ENCODE peak calls at places on chromosomes 12 and 14, in seven cellular contexts. R is heart left ventricle, U is cardiac muscle cell, X is right atrium auricular region, H is adipocyte, L is lung, M is tibial nerve. Q is an unnamed sample.
A peak's percentile ranks its signal among the peaks of the same experiment; 100 is the strongest.

GRCh38 chr14:50529288-50530179 is 2.8 kb downstream of the MAP4K5 start:
- DNase-seq in X (no peak), L (no peak), R (no peak), H (no peak), M (no peak), U (no peak), Q (no peak)

GRCh38 chr12:122206111-122206881 is 2.8 kb downstream of the B3GNT4 start:
- DNase-seq in U (no peak), R (no peak), L (no peak), X (no peak), M (no peak), H (no peak), Q (no peak)

GRCh38 chr14:50943261-50943942 is 881 bp downstream of the PYGL start:
- DNase-seq in H (peak; percentile 43), L (peak; percentile 57), R (peak; percentile 30), U (peak; percentile 75), M (peak; percentile 48), X (peak; percentile 84), Q (no peak)

GRCh38 chr12:116266220-116266619 is 11.3 kb downstream of the MED13L start:
- DNase-seq in L (no peak), R (no peak), H (peak; percentile 24), X (no peak), U (peak; percentile 45), M (no peak), Q (no peak)

GRCh38 chr14:20630340-20631022 is 11.0 kb downstream of the OR6S1 start:
- DNase-seq in X (no peak), M (no peak), R (no peak), U (peak; percentile 40), H (peak; percentile 40), L (no peak), Q (peak; percentile 21)

GRCh38 chr12:102433304-102433703 is 47.1 kb downstream of the IGF1 start:
- DNase-seq in R (no peak), L (no peak), M (no peak), U (no peak), H (peak; percentile 15), X (no peak), Q (no peak)

GRCh38 chr12:52434760-52435530 is 774 bp upstream of the KRT75 start:
- DNase-seq in H (no peak), R (no peak), X (no peak), L (no peak), U (no peak), M (no peak), Q (no peak)

GRCh38 chr12:112822056-112822455 is 30.5 kb downstream of the RPH3A start:
- DNase-seq in U (peak; percentile 14), X (no peak), M (no peak), H (no peak), R (no peak), L (no peak), Q (no peak)

GRCh38 chr12:8018666-8019581 is 13.6 kb upstream of the FOXJ2 start:
- DNase-seq in L (no peak), H (no peak), U (peak; percentile 82), R (no peak), X (no peak), M (no peak), Q (no peak)

GRCh38 chr14:33959692-33960151 is 8.8 kb upstream of the EGLN3 start:
- DNase-seq in M (no peak), X (no peak), L (no peak), R (no peak), H (no peak), U (peak; percentile 40), Q (no peak)

GRCh38 chr14:105071942-105072341 is 6.7 kb upstream of the GPR132 start:
- DNase-seq in L (no peak), U (no peak), M (no peak), R (no peak), X (no peak), H (no peak), Q (no peak)
- H3K4me3 ChIP-seq in L (no peak overlapping the region), U (no peak overlapping the region), M (no peak overlapping the region), R (no peak overlapping the region), X (no peak overlapping the region), H (no peak overlapping the region), Q (no peak overlapping the region)

GRCh38 chr12:132315507-132315906 is 13.9 kb downstream of the GALNT9 start:
- DNase-seq in L (no peak), U (no peak), R (no peak), M (no peak), H (no peak), X (no peak), Q (no peak)
- H3K27me3 ChIP-seq in L (no peaks in the 10 kb centered on the region), U (no peaks in the 10 kb centered on the region), R (no peaks in the 10 kb centered on the region), M (no peaks in the 10 kb centered on the region), H (peaks cover 69% of the 10 kb centered on the region), X (no peaks in the 10 kb centered on the region), Q (no peaks in the 10 kb centered on the region)

DNA sequence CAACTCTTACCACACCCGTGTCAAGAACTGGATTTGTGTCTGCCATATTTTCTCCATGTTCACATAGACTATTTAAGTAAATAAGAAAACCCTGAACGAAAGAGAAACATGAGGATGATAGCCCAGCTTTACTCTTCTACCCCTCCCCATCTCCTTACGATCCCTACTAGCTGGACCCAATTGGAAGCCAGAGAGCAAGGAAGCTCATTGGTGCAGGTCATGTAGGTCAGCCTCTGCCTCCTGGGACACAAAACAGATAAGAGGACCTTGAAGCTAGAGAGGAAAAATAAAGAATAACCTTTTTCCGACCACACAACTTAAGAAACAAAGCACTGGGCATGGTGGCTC is 124.6 kb upstream of the ATF7IP start:
- DNase-seq in L (no peak), U (no peak), X (no peak), R (no peak), H (no peak), M (no peak), Q (no peak)
- H3K4me3 ChIP-seq in L (no peak overlapping the region), U (no peak overlapping the region), X (no peak overlapping the region), R (no peak overlapping the region), H (no peak overlapping the region), M (no peak overlapping the region), Q (no peak overlapping the region)

GRCh38 chr12:104761091-104761490 is 197.0 kb downstream of the SLC41A2 start:
- DNase-seq in X (no peak), M (no peak), R (no peak), U (no peak), H (no peak), L (no peak), Q (no peak)

GRCh38 chr12:104763163-104763805 is 194.8 kb downstream of the SLC41A2 start:
- DNase-seq in X (no peak), M (no peak), R (no peak), H (peak; percentile 24), L (no peak), U (no peak), Q (no peak)

GRCh38 chr12:104764225-104765073 is 193.6 kb downstream of the SLC41A2 start:
- DNase-seq in R (no peak), H (no peak), U (no peak), X (no peak), L (no peak), M (no peak), Q (no peak)

GRCh38 chr12:104756901-104757300 is 201.2 kb downstream of the SLC41A2 start:
- DNase-seq in U (no peak), H (no peak), R (no peak), X (no peak), L (no peak), M (no peak), Q (no peak)

DNA sequence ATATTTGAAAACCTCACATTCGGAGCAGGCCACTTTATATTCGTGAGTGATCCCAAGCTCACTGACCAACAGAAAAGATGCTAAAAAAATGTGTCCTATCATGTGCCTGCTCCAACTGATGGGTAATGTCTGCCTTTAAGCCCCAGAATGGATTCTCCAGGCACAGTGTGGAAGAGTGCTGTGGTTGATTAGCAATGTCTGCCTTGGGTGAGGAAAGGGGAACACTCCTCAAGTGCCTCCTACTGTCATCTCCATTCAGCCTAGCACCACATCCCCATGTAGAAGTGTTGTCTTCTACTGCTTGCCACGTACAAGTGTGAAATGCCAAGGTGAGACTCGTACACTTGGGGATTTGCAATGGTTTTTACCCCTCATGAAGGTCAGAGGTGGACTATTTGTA is 199.3 kb downstream of the SLC41A2 start:
- DNase-seq in M (no peak), R (no peak), L (no peak), X (no peak), U (no peak), H (no peak), Q (no peak)
- H3K27me3 ChIP-seq in M (no peaks in the 10 kb centered on the region), R (no peaks in the 10 kb centered on the region), L (no peaks in the 10 kb centered on the region), X (no peaks in the 10 kb centered on the region), U (no peaks in the 10 kb centered on the region), H (no peaks in the 10 kb centered on the region), Q (no peaks in the 10 kb centered on the region)

GRCh38 chr14:90759370-90760054 is 56.7 kb downstream of the TTC7B start:
- DNase-seq in M (no peak), L (no peak), U (no peak), R (no peak), X (peak; percentile 55), H (no peak), Q (no peak)
- H3K4me3 ChIP-seq in M (peak overlapping the region; percentile 57), L (no peak overlapping the region), U (no peak overlapping the region), R (no peak overlapping the region), X (no peak overlapping the region), H (peak overlapping the region; percentile 88), Q (no peak overlapping the region)